ENCODE peak calls at places on chromosomes 4 and X, in ten cellular contexts. S is C1 segment of cervical spinal cord; F is GF-D8; T is keratinocyte; X is anterior cingulate cortex; Q is ELR; H is HFFc6; N is stimulated activated CD4-positive, alpha-beta T cell treated with anti-CD3 and anti-CD28 coated beads, Interleukin-2, amount 100 ng/mL, for 24 hours; U is stimulated activated CD8-positive, alpha-beta memory T cell treated with anti-CD3 and anti-CD28 coated beads, Interleukin-2, amount 100 ng/mL, for 48 hours; O is H54. C is an unnamed sample.

GRCh38 chr4:99722662-99723061 is 65.0 kb upstream of the C4orf54 start:
- DNase-seq in S (no peak), F (no peak), T (no peak), X (no peak), Q (no peak), H (no peak), N (no peak), U (no peak), O (no peak), C (no peak)

GRCh38 chrX:116246261-116246660 is 75.7 kb downstream of the AGTR2 start:
- DNase-seq in S (no peak), F (no peak), T (no peak), X (no peak), Q (peak; percentile 64), H (no peak), N (no peak), U (no peak), O (no peak), C (no peak)

GRCh38 chr4:101075536-101075935 is 271.8 kb downstream of the PPP3CA start:
- DNase-seq in S (no peak), F (peak; percentile 47), T (no peak), X (no peak), Q (no peak), H (no peak), N (no peak), U (no peak), O (no peak), C (no peak)

GRCh38 chrX:78357342-78358055 is 30.1 kb upstream of the CYSLTR1 start:
- DNase-seq in S (no peak), F (no peak), T (peak; percentile 48), X (no peak), Q (no peak), H (no peak), N (no peak), U (no peak), O (no peak), C (no peak)

GRCh38 chr4:68180858-68181531 is 51.3 kb upstream of the TMPRSS11F start:
- DNase-seq in S (no peak), F (no peak), T (peak; percentile 9), X (no peak), Q (peak; percentile 10), H (no peak), N (no peak), U (no peak), O (no peak), C (no peak)

GRCh38 chrX:118545510-118545909 is 49.9 kb downstream of the DOCK11 start:
- DNase-seq in S (no peak), F (no peak), T (no peak), X (no peak), Q (peak; percentile 39), H (peak; percentile 26), N (no peak), U (no peak), O (no peak), C (no peak)

GRCh38 chr4:126678608-126679007 is 954.1 kb upstream of the INTU start:
- DNase-seq in S (no peak), F (no peak), T (no peak), X (no peak), Q (no peak), H (no peak), N (no peak), U (no peak), O (no peak), C (no peak)

GRCh38 chrX:96182366-96182765 is 502.3 kb upstream of the DIAPH2 start:
- DNase-seq in S (no peak), F (no peak), T (no peak), X (no peak), Q (peak; percentile 2), H (peak; percentile 2), N (peak; percentile 0), U (no peak), O (no peak), C (no peak)

GRCh38 chr4:76806336-76806735 is 91.6 kb downstream of the SOWAHB start:
- DNase-seq in S (no peak), F (no peak), T (no peak), X (no peak), Q (no peak), H (no peak), N (no peak), U (no peak), O (no peak), C (no peak)

GRCh38 chr4:88982757-88983156 is 74.2 kb downstream of the FAM13A start:
- DNase-seq in S (no peak), F (no peak), T (no peak), X (no peak), Q (no peak), H (no peak), N (no peak), U (no peak), O (no peak), C (no peak)

GRCh38 chrX:64093761-64094160 is 111.7 kb downstream of the AMER1 start:
- DNase-seq in S (no peak), F (no peak), T (no peak), X (no peak), Q (peak; percentile 25), H (peak; percentile 13), N (no peak), U (no peak), O (no peak), C (no peak)

GRCh38 chr4:67288964-67289363 is 256.3 kb downstream of the CENPC start:
- DNase-seq in S (no peak), F (peak; percentile 13), T (no peak), X (no peak), Q (peak; percentile 22), H (no peak), N (peak; percentile 35), U (peak; percentile 4), O (no peak), C (peak; percentile 17)

GRCh38 chr4:47662975-47663374 is 174.9 kb downstream of the CORIN start:
- DNase-seq in S (no peak), F (no peak), T (no peak), X (no peak), Q (peak; percentile 54), H (no peak), N (peak; percentile 42), U (no peak), O (no peak), C (no peak)

GRCh38 chrX:153827016-153827415 is 3.3 kb downstream of the PDZD4 start:
- DNase-seq in S (no peak), F (no peak), T (no peak), X (no peak), Q (no peak), H (no peak), N (no peak), U (no peak), O (no peak), C (no peak)

GRCh38 chr4:52200339-52200725 is 149.2 kb downstream of the SPATA18 start:
- DNase-seq in S (no peak), F (no peak), T (no peak), X (no peak), Q (no peak), H (no peak), N (no peak), U (no peak), O (no peak), C (no peak)

GRCh38 chrX:69119122-69119521 is 46.1 kb downstream of the PJA1 start:
- DNase-seq in S (no peak), F (no peak), T (no peak), X (no peak), Q (no peak), H (no peak), N (no peak), U (no peak), O (no peak), C (no peak)

GRCh38 chr4:74092957-74093356 is 6.0 kb downstream of the CXCL2 start:
- DNase-seq in S (no peak), F (no peak), T (no peak), X (no peak), Q (no peak), H (no peak), N (no peak), U (no peak), O (no peak), C (no peak)

GRCh38 chr4:95839891-95840290 is at the start of gene PDHA2:
- DNase-seq in S (no peak), F (no peak), T (no peak), X (no peak), Q (no peak), H (no peak), N (no peak), U (no peak), O (no peak), C (no peak)

GRCh38 chr4:119026662-119027444 is 108.8 kb upstream of the MYOZ2 start:
- DNase-seq in S (no peak), F (no peak), T (no peak), X (no peak), Q (peak; percentile 17), H (no peak), N (no peak), U (no peak), O (no peak), C (no peak)

GRCh38 chr4:166577639-166578038 is 656.7 kb downstream of the SPOCK3 start:
- DNase-seq in S (no peak), F (no peak), T (no peak), X (no peak), Q (no peak), H (no peak), N (no peak), U (no peak), O (no peak), C (no peak)

GRCh38 chrX:9942086-9942485 is 25.1 kb upstream of the CLDN34 start:
- DNase-seq in S (no peak), F (no peak), T (no peak), X (no peak), Q (no peak), H (no peak), N (peak; percentile 70), U (peak; percentile 67), O (no peak), C (no peak)

GRCh38 chr4:48578132-48578964 is 88.3 kb downstream of the ZAR1 start:
- DNase-seq in S (peak; percentile 33), F (peak; percentile 11), T (no peak), X (no peak), Q (peak; percentile 71), H (peak; percentile 70), N (peak; percentile 26), U (peak; percentile 3), O (no peak), C (no peak)

GRCh38 chrX:111159232-111159631 is 63.2 kb downstream of the PAK3 start:
- DNase-seq in S (no peak), F (no peak), T (no peak), X (no peak), Q (no peak), H (no peak), N (no peak), U (no peak), O (no peak), C (no peak)

GRCh38 chrX:39619182-39620009 is 478.4 kb downstream of the BCOR start:
- DNase-seq in S (no peak), F (no peak), T (no peak), X (no peak), Q (no peak), H (no peak), N (no peak), U (no peak), O (no peak), C (no peak)

GRCh38 chr4:139227729-139228404 is 50.8 kb upstream of the ELF2 start:
- DNase-seq in S (no peak), F (peak; percentile 22), T (no peak), X (no peak), Q (peak; percentile 32), H (no peak), N (no peak), U (no peak), O (no peak), C (no peak)

GRCh38 chr4:15893967-15894366 is 44.6 kb downstream of the FGFBP1 start:
- DNase-seq in S (no peak), F (no peak), T (peak; percentile 96), X (no peak), Q (peak; percentile 96), H (peak; percentile 98), N (no peak), U (no peak), O (peak; percentile 57), C (no peak)

GRCh38 chr4:2923678-2924173 is 39.5 kb downstream of the NOP14 start:
- DNase-seq in S (peak; percentile 66), F (no peak), T (no peak), X (no peak), Q (no peak), H (no peak), N (no peak), U (no peak), O (no peak), C (no peak)

GRCh38 chr4:65646136-65646535 is 24.2 kb downstream of the EPHA5 start:
- DNase-seq in S (no peak), F (no peak), T (no peak), X (no peak), Q (peak; percentile 43), H (no peak), N (no peak), U (no peak), O (no peak), C (no peak)

C was measured in GM12891.